ENCODE peak calls at places on chromosomes 16 and 17, in five cellular contexts. One of them, this sample, is unnamed.

GRCh38 chr17:73324711-73325526 is 13.1 kb upstream of the CDC42EP4 start:
- DNase-seq in fibroblast of the aortic adventitia: no peak
- DNase-seq in activated naive CD8-positive, alpha-beta T cell treated with anti-CD3 and anti-CD28 coated beads, Interleukin-2, amount 50 U/mL, for 16 hours: no peak
- DNase-seq in hippocampal formation: no peak
- DNase-seq in NCI-H748 treated with DMSO at 0.1 percent for 48 hours: no peak
- DNase-seq in this sample: no peak

GRCh38 chr16:50309527-50310307 is 43.4 kb downstream of the ADCY7 start:
- DNase-seq in fibroblast of the aortic adventitia: no peak
- DNase-seq in activated naive CD8-positive, alpha-beta T cell treated with anti-CD3 and anti-CD28 coated beads, Interleukin-2, amount 50 U/mL, for 16 hours: no peak
- DNase-seq in hippocampal formation: no peak
- DNase-seq in NCI-H748 treated with DMSO at 0.1 percent for 48 hours: no peak
- DNase-seq in this sample: no peak

GRCh38 chr16:27784351-27785306 is 234.7 kb downstream of the KATNIP start:
- DNase-seq in fibroblast of the aortic adventitia: no peak
- DNase-seq in activated naive CD8-positive, alpha-beta T cell treated with anti-CD3 and anti-CD28 coated beads, Interleukin-2, amount 50 U/mL, for 16 hours: no peak
- DNase-seq in hippocampal formation: no peak
- DNase-seq in NCI-H748 treated with DMSO at 0.1 percent for 48 hours: no peak
- DNase-seq in this sample: no peak

GRCh38 chr16:17416461-17417221 is 54.1 kb downstream of the XYLT1 start:
- DNase-seq in fibroblast of the aortic adventitia: no peak
- DNase-seq in activated naive CD8-positive, alpha-beta T cell treated with anti-CD3 and anti-CD28 coated beads, Interleukin-2, amount 50 U/mL, for 16 hours: peak; percentile 8
- DNase-seq in hippocampal formation: peak; percentile 19
- DNase-seq in NCI-H748 treated with DMSO at 0.1 percent for 48 hours: no peak
- DNase-seq in this sample: no peak

GRCh38 chr16:68445458-68445857 is 2.9 kb downstream of the SMPD3 start:
- DNase-seq in fibroblast of the aortic adventitia: no peak
- DNase-seq in activated naive CD8-positive, alpha-beta T cell treated with anti-CD3 and anti-CD28 coated beads, Interleukin-2, amount 50 U/mL, for 16 hours: no peak
- DNase-seq in hippocampal formation: no peak
- DNase-seq in NCI-H748 treated with DMSO at 0.1 percent for 48 hours: peak; percentile 57
- DNase-seq in this sample: peak; percentile 50

GRCh38 chr16:88853336-88853941 is 3.3 kb downstream of the GALNS start:
- DNase-seq in fibroblast of the aortic adventitia: no peak
- DNase-seq in activated naive CD8-positive, alpha-beta T cell treated with anti-CD3 and anti-CD28 coated beads, Interleukin-2, amount 50 U/mL, for 16 hours: no peak
- DNase-seq in hippocampal formation: no peak
- DNase-seq in NCI-H748 treated with DMSO at 0.1 percent for 48 hours: no peak
- DNase-seq in this sample: no peak

GRCh38 chr17:40351185-40352043 is 13.1 kb downstream of the GJD3 start:
- DNase-seq in fibroblast of the aortic adventitia: no peak
- DNase-seq in activated naive CD8-positive, alpha-beta T cell treated with anti-CD3 and anti-CD28 coated beads, Interleukin-2, amount 50 U/mL, for 16 hours: no peak
- DNase-seq in hippocampal formation: no peak
- DNase-seq in NCI-H748 treated with DMSO at 0.1 percent for 48 hours: no peak
- DNase-seq in this sample: no peak

GRCh38 chr16:85491798-85492616 is 121.1 kb upstream of the GSE1 start:
- DNase-seq in fibroblast of the aortic adventitia: peak; percentile 65
- DNase-seq in activated naive CD8-positive, alpha-beta T cell treated with anti-CD3 and anti-CD28 coated beads, Interleukin-2, amount 50 U/mL, for 16 hours: no peak
- DNase-seq in hippocampal formation: no peak
- DNase-seq in NCI-H748 treated with DMSO at 0.1 percent for 48 hours: no peak
- DNase-seq in this sample: no peak

GRCh38 chr17:40283662-40284061 is 4.0 kb upstream of the CDC6 start:
- DNase-seq in fibroblast of the aortic adventitia: peak; percentile 90
- DNase-seq in activated naive CD8-positive, alpha-beta T cell treated with anti-CD3 and anti-CD28 coated beads, Interleukin-2, amount 50 U/mL, for 16 hours: no peak
- DNase-seq in hippocampal formation: no peak
- DNase-seq in NCI-H748 treated with DMSO at 0.1 percent for 48 hours: no peak
- DNase-seq in this sample: no peak

GRCh38 chr17:56699186-56699895 is 105.8 kb downstream of the NOG start:
- DNase-seq in fibroblast of the aortic adventitia: peak; percentile 84
- DNase-seq in activated naive CD8-positive, alpha-beta T cell treated with anti-CD3 and anti-CD28 coated beads, Interleukin-2, amount 50 U/mL, for 16 hours: no peak
- DNase-seq in hippocampal formation: no peak
- DNase-seq in NCI-H748 treated with DMSO at 0.1 percent for 48 hours: no peak
- DNase-seq in this sample: no peak

GRCh38 chr16:30844671-30845449 is 49.0 kb downstream of the BCL7C start:
- DNase-seq in fibroblast of the aortic adventitia: peak; percentile 96
- DNase-seq in activated naive CD8-positive, alpha-beta T cell treated with anti-CD3 and anti-CD28 coated beads, Interleukin-2, amount 50 U/mL, for 16 hours: peak; percentile 72
- DNase-seq in hippocampal formation: peak; percentile 53
- DNase-seq in NCI-H748 treated with DMSO at 0.1 percent for 48 hours: peak; percentile 50
- DNase-seq in this sample: peak; percentile 43

GRCh38 chr16:67873435-67874146 is 739 bp downstream of the EDC4 start:
- DNase-seq in fibroblast of the aortic adventitia: peak; percentile 18
- DNase-seq in activated naive CD8-positive, alpha-beta T cell treated with anti-CD3 and anti-CD28 coated beads, Interleukin-2, amount 50 U/mL, for 16 hours: no peak
- DNase-seq in hippocampal formation: no peak
- DNase-seq in NCI-H748 treated with DMSO at 0.1 percent for 48 hours: no peak
- DNase-seq in this sample: no peak

GRCh38 chr17:13520899-13521572 is 80.7 kb downstream of the HS3ST3A1 start:
- DNase-seq in fibroblast of the aortic adventitia: peak; percentile 81
- DNase-seq in activated naive CD8-positive, alpha-beta T cell treated with anti-CD3 and anti-CD28 coated beads, Interleukin-2, amount 50 U/mL, for 16 hours: no peak
- DNase-seq in hippocampal formation: no peak
- DNase-seq in NCI-H748 treated with DMSO at 0.1 percent for 48 hours: no peak
- DNase-seq in this sample: no peak

GRCh38 chr16:62642677-62643076 is 606.4 kb upstream of the CDH8 start:
- DNase-seq in fibroblast of the aortic adventitia: no peak
- DNase-seq in activated naive CD8-positive, alpha-beta T cell treated with anti-CD3 and anti-CD28 coated beads, Interleukin-2, amount 50 U/mL, for 16 hours: no peak
- DNase-seq in hippocampal formation: no peak
- DNase-seq in NCI-H748 treated with DMSO at 0.1 percent for 48 hours: no peak
- DNase-seq in this sample: no peak

GRCh38 chr17:7440823-7441174 is 1.5 kb downstream of the FGF11 start:
- DNase-seq in fibroblast of the aortic adventitia: peak; percentile 22
- DNase-seq in activated naive CD8-positive, alpha-beta T cell treated with anti-CD3 and anti-CD28 coated beads, Interleukin-2, amount 50 U/mL, for 16 hours: no peak
- DNase-seq in hippocampal formation: no peak
- DNase-seq in NCI-H748 treated with DMSO at 0.1 percent for 48 hours: no peak
- DNase-seq in this sample: no peak

GRCh38 chr17:78890111-78890897 is 12.7 kb downstream of the CEP295NL start:
- DNase-seq in fibroblast of the aortic adventitia: no peak
- DNase-seq in activated naive CD8-positive, alpha-beta T cell treated with anti-CD3 and anti-CD28 coated beads, Interleukin-2, amount 50 U/mL, for 16 hours: peak; percentile 14
- DNase-seq in hippocampal formation: peak; percentile 40
- DNase-seq in NCI-H748 treated with DMSO at 0.1 percent for 48 hours: no peak
- DNase-seq in this sample: no peak

GRCh38 chr17:75159196-75160031 is 5.1 kb upstream of the JPT1 start:
- DNase-seq in fibroblast of the aortic adventitia: peak; percentile 37
- DNase-seq in activated naive CD8-positive, alpha-beta T cell treated with anti-CD3 and anti-CD28 coated beads, Interleukin-2, amount 50 U/mL, for 16 hours: no peak
- DNase-seq in hippocampal formation: no peak
- DNase-seq in NCI-H748 treated with DMSO at 0.1 percent for 48 hours: no peak
- DNase-seq in this sample: no peak

GRCh38 chr17:21272881-21273839 is 11.4 kb upstream of the MAP2K3 start:
- DNase-seq in fibroblast of the aortic adventitia: no peak
- DNase-seq in activated naive CD8-positive, alpha-beta T cell treated with anti-CD3 and anti-CD28 coated beads, Interleukin-2, amount 50 U/mL, for 16 hours: no peak
- DNase-seq in hippocampal formation: no peak
- DNase-seq in NCI-H748 treated with DMSO at 0.1 percent for 48 hours: no peak
- DNase-seq in this sample: no peak

GRCh38 chr16:11478431-11479119 is 108.1 kb downstream of the LITAF start:
- DNase-seq in fibroblast of the aortic adventitia: no peak
- DNase-seq in activated naive CD8-positive, alpha-beta T cell treated with anti-CD3 and anti-CD28 coated beads, Interleukin-2, amount 50 U/mL, for 16 hours: no peak
- DNase-seq in hippocampal formation: no peak
- DNase-seq in NCI-H748 treated with DMSO at 0.1 percent for 48 hours: no peak
- DNase-seq in this sample: no peak